ENCODE peak calls at places on chromosomes 11 and 22, in five cellular contexts. One of them, this sample, is unnamed.
A peak's percentile ranks its signal among the peaks of the same experiment; 100 is the strongest.

GRCh38 chr11:61969838-61970452 is 2.5 kb upstream of the FTH1 start:
- DNase-seq in nucleus accumbens: no peak
- DNase-seq in activated CD8-positive, alpha-beta memory T cell treated with anti-CD3 and anti-CD28 coated beads for 4 hours: no peak
- DNase-seq in PC-9: no peak
- DNase-seq in EL: peak; percentile 83
- DNase-seq in this sample: no peak

GRCh38 chr22:37378642-37379058 is 48.6 kb downstream of the ELFN2 start:
- DNase-seq in nucleus accumbens: no peak
- DNase-seq in activated CD8-positive, alpha-beta memory T cell treated with anti-CD3 and anti-CD28 coated beads for 4 hours: no peak
- DNase-seq in PC-9: peak; percentile 57
- DNase-seq in EL: no peak
- DNase-seq in this sample: no peak

GRCh38 chr11:21257461-21257860 is 588.1 kb downstream of the NELL1 start:
- DNase-seq in nucleus accumbens: no peak
- DNase-seq in activated CD8-positive, alpha-beta memory T cell treated with anti-CD3 and anti-CD28 coated beads for 4 hours: no peak
- DNase-seq in PC-9: no peak
- DNase-seq in EL: no peak
- DNase-seq in this sample: no peak

GRCh38 chr11:67599149-67599548 is 7.6 kb upstream of the NDUFV1 start:
- DNase-seq in nucleus accumbens: no peak
- DNase-seq in activated CD8-positive, alpha-beta memory T cell treated with anti-CD3 and anti-CD28 coated beads for 4 hours: no peak
- DNase-seq in PC-9: no peak
- DNase-seq in EL: no peak
- DNase-seq in this sample: no peak

GRCh38 chr11:40140560-40140959 is 1318.9 kb downstream of the LRRC4C start:
- DNase-seq in nucleus accumbens: no peak
- DNase-seq in activated CD8-positive, alpha-beta memory T cell treated with anti-CD3 and anti-CD28 coated beads for 4 hours: no peak
- DNase-seq in PC-9: no peak
- DNase-seq in EL: no peak
- DNase-seq in this sample: no peak

GRCh38 chr11:76781046-76781801 is 1.9 kb upstream of the TSKU start:
- DNase-seq in nucleus accumbens: no peak
- DNase-seq in activated CD8-positive, alpha-beta memory T cell treated with anti-CD3 and anti-CD28 coated beads for 4 hours: no peak
- DNase-seq in PC-9: no peak
- DNase-seq in EL: no peak
- DNase-seq in this sample: no peak

GRCh38 chr11:125435461-125436238 is 60.4 kb downstream of the FEZ1 start:
- DNase-seq in nucleus accumbens: no peak
- DNase-seq in activated CD8-positive, alpha-beta memory T cell treated with anti-CD3 and anti-CD28 coated beads for 4 hours: no peak
- DNase-seq in PC-9: no peak
- DNase-seq in EL: peak; percentile 16
- DNase-seq in this sample: no peak

GRCh38 chr11:9330387-9331384 is 16.3 kb upstream of the TMEM41B start:
- DNase-seq in nucleus accumbens: no peak
- DNase-seq in activated CD8-positive, alpha-beta memory T cell treated with anti-CD3 and anti-CD28 coated beads for 4 hours: no peak
- DNase-seq in PC-9: peak; percentile 74
- DNase-seq in EL: peak; percentile 95
- DNase-seq in this sample: no peak

This sample was measured in epithelial cell of prostate.